ENCODE peak calls at places on chromosomes 12 and 14, in eight cellular contexts. G is tibial artery, S is dorsolateral prefrontal cortex, T is astrocyte, B is kidney, R is adrenal gland, H is spleen, L is neural progenitor cell. A is an unnamed sample.

GRCh38 chr14:105864116-105864515 is 337.7 kb downstream of the TMEM121 start:
- DNase-seq in G (peak), S (no peak), T (no peak), B (no peak), R (no peak), H (peak), L (no peak), A (peak)

GRCh38 chr14:72894623-72895378 is 900 bp upstream of the DPF3 start:
- DNase-seq in G (no peak), S (peak), T (no peak), B (no peak), R (peak), H (no peak), L (peak), A (no peak)

GRCh38 chr12:129245769-129246168 is 392.5 kb downstream of the GLT1D1 start:
- DNase-seq in G (no peak), S (no peak), T (no peak), B (no peak), R (no peak), H (no peak), L (no peak), A (no peak)

GRCh38 chr12:54650409-54650808 is 2.2 kb upstream of the DCD start:
- DNase-seq in G (no peak), S (no peak), T (no peak), B (no peak), R (no peak), H (no peak), L (no peak), A (no peak)

GRCh38 chr14:91946313-91947195 is 940 bp downstream of the FBLN5 start:
- DNase-seq in G (no peak), S (no peak), T (peak), B (no peak), R (no peak), H (no peak), L (no peak), A (no peak)

GRCh38 chr14:106318700-106319099 is 792.3 kb downstream of the TMEM121 start:
- DNase-seq in G (no peak), S (no peak), T (no peak), B (no peak), R (no peak), H (no peak), L (no peak), A (no peak)

GRCh38 chr12:99442758-99443157 is 204.8 kb upstream of the GARIN6 start:
- DNase-seq in G (no peak), S (no peak), T (no peak), B (no peak), R (no peak), H (no peak), L (no peak), A (no peak)

GRCh38 chr12:53180270-53180930 is at the start of the genes CSAD and ZNF740:
- DNase-seq in G (peak), S (peak), T (peak), B (peak), R (peak), H (peak), L (peak), A (peak)

GRCh38 chr14:24329736-24330135 is 5.1 kb downstream of the ADCY4 start:
- DNase-seq in G (peak), S (no peak), T (no peak), B (peak), R (peak), H (peak), L (no peak), A (no peak)

GRCh38 chr12:90366286-90366685 is 588.7 kb downstream of the CCER1 start:
- DNase-seq in G (no peak), S (no peak), T (peak), B (no peak), R (no peak), H (no peak), L (no peak), A (no peak)

GRCh38 chr12:78087363-78087675 is 256.6 kb downstream of the NAV3 start:
- DNase-seq in G (no peak), S (no peak), T (peak), B (no peak), R (no peak), H (no peak), L (no peak), A (no peak)

GRCh38 chr12:11855993-11856374 is 206.5 kb downstream of the ETV6 start:
- DNase-seq in G (no peak), S (no peak), T (no peak), B (no peak), R (no peak), H (no peak), L (peak), A (no peak)

GRCh38 chr12:78586790-78587189 is 277.8 kb upstream of the SYT1 start:
- DNase-seq in G (no peak), S (no peak), T (no peak), B (no peak), R (no peak), H (peak), L (no peak), A (no peak)

GRCh38 chr12:2614341-2614740 is 180.4 kb upstream of the FKBP4 start:
- DNase-seq in G (no peak), S (no peak), T (no peak), B (no peak), R (no peak), H (no peak), L (no peak), A (no peak)

GRCh38 chr12:110543965-110544364 is 39.2 kb downstream of the PPTC7 start:
- DNase-seq in G (no peak), S (no peak), T (no peak), B (no peak), R (no peak), H (no peak), L (no peak), A (no peak)

GRCh38 chr12:68483592-68484373 is 126.9 kb upstream of the RAP1B start:
- DNase-seq in G (no peak), S (no peak), T (peak), B (no peak), R (no peak), H (no peak), L (no peak), A (no peak)

GRCh38 chr14:70067810-70068209 is 120.9 kb downstream of the SLC8A3 start:
- DNase-seq in G (no peak), S (no peak), T (no peak), B (no peak), R (no peak), H (no peak), L (no peak), A (no peak)

DNA sequence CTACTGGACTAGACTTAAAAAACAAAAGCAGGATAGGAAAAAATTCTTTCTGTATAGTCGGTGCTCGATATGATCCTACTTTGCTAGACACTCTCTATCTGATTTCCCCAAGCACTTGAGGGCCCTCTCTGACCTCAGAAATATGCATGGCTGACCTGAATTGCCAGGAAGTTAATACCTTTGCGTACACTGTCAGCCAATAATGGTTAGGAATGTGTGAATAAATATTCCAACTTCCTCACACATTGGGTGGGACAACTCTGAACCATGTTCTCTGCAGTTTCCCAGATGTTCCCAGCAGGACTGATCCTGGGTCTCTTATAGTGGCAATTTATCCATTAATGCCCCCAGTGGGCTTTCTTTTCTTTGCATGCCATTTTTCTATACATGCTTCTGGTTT is 20.5 kb upstream of the RPL10L start:
- DNase-seq in G (no peak), S (no peak), T (no peak), B (no peak), R (no peak), H (no peak), L (no peak), A (no peak)
- H3K27ac ChIP-seq in G (no peak), S (no peak), T (no peak), B (no peak), R (no peak), H (no peak), L (no peak), A (no peak)

GRCh38 chr12:70925542-70925941 is 5.0 kb upstream of the PTPRR start:
- DNase-seq in G (no peak), S (no peak), T (no peak), B (no peak), R (no peak), H (no peak), L (no peak), A (no peak)
- TF ChIP-seq CTCF in G (no peak), S (no peak), T (no peak), B (no peak), R (no peak), H (no peak), L (no peak), A (no peak)

DNA sequence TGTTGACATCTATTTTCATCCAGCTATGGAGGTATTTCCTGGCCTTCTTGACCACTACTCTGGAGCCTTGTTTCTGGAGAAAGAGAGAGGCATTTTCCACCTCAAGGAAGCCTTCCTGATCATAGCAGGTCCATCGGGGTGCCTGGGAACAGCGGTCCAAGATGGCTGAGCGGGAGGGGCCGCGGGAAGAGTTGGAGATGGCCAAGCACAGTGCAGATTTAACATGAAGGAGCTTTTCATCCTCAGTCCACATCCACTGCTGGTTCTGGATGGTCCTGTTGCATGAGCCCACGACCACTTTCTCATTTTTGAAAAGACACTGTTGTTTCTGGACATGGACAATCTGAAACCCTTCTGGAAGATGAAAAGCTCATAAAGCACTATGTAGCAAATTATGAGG is 1.5 kb downstream of the PTPRB start:
- DNase-seq in G (no peak), S (no peak), T (no peak), B (no peak), R (no peak), H (no peak), L (no peak), A (no peak)
- H3K4me3 ChIP-seq in G (no peak), S (no peak), T (no peak), B (peak), R (no peak), H (peak), L (no peak), A (peak)

GRCh38 chr14:104690266-104690711 is 871 bp downstream of the INF2 start:
- DNase-seq in G (no peak), S (no peak), T (no peak), B (no peak), R (no peak), H (no peak), L (no peak), A (no peak)

GRCh38 chr14:104692261-104692938 is 3.0 kb downstream of the INF2 start:
- DNase-seq in G (no peak), S (no peak), T (no peak), B (no peak), R (no peak), H (no peak), L (no peak), A (no peak)

GRCh38 chr14:104690861-104691455 is 1.5 kb downstream of the INF2 start:
- DNase-seq in G (no peak), S (no peak), T (no peak), B (no peak), R (no peak), H (no peak), L (no peak), A (no peak)

GRCh38 chr14:104692939-104693315 is 3.5 kb downstream of the INF2 start:
- DNase-seq in G (no peak), S (no peak), T (no peak), B (no peak), R (no peak), H (no peak), L (no peak), A (no peak)

GRCh38 chr14:104691546-104692260 is 2.3 kb downstream of the INF2 start:
- DNase-seq in G (no peak), S (no peak), T (no peak), B (no peak), R (no peak), H (no peak), L (no peak), A (no peak)
- H3K27ac ChIP-seq in G (peak), S (peak), T (no peak), B (no peak), R (no peak), H (no peak), L (no peak), A (peak)

GRCh38 chr12:121603581-121603980 is 22.7 kb upstream of the ORAI1 start:
- DNase-seq in G (no peak), S (no peak), T (no peak), B (no peak), R (no peak), H (no peak), L (no peak), A (no peak)
- TF ChIP-seq CTCF in G (no peak), S (no peak), T (no peak), B (no peak), R (no peak), H (no peak), L (no peak), A (no peak)

A was measured in coronary artery.